ENCODE peak calls at places on chromosomes 2 and 18, in five cellular contexts. L is mesendoderm; F is CD8-positive, alpha-beta memory T cell; I is HT-29; M is HEK293T. S is an unnamed sample.

GRCh38 chr2:224171226-224171625 is 132.1 kb upstream of the SERPINE2 start:
- DNase-seq in I (no peak), M (no peak), F (no peak), L (no peak), S (no peak)

GRCh38 chr2:225616372-225616771 is 216.9 kb downstream of the NYAP2 start:
- DNase-seq in L (no peak), F (no peak), I (no peak), M (no peak), S (no peak)

GRCh38 chr2:10779776-10780490 is 32.7 kb downstream of the PDIA6 start:
- DNase-seq in I (no peak), L (no peak), M (no peak), F (no peak), S (no peak)

GRCh38 chr2:122707224-122707824 is 951.9 kb downstream of the TSN start:
- DNase-seq in L (no peak), M (no peak), F (no peak), I (no peak), S (no peak)

GRCh38 chr2:118431188-118431562 is 342.9 kb downstream of the INSIG2 start:
- DNase-seq in I (peak), L (peak), M (peak), F (no peak), S (no peak)

GRCh38 chr18:28411806-28412205 is 234.9 kb upstream of the CDH2 start:
- DNase-seq in F (no peak), L (no peak), M (no peak), I (no peak), S (no peak)

GRCh38 chr2:101823347-101823791 is 125.9 kb downstream of the MAP4K4 start:
- DNase-seq in I (peak), M (peak), F (peak), L (peak), S (peak)

GRCh38 chr2:31038385-31038784 is 99.9 kb downstream of the GALNT14 start:
- DNase-seq in F (no peak), M (peak), I (no peak), L (peak), S (no peak)